ENCODE peak calls at places on chromosomes 4 and X, in four cellular contexts. L, U, T and K are unnamed samples.

GRCh38 chrX:133527415-133527814 is 112.1 kb upstream of the GPC4 start:
- DNase-seq in L (no peak), U (no peak), T (no peak), K (no peak)

GRCh38 chr4:46894841-46895240 is 14.2 kb downstream of the COX7B2 start:
- DNase-seq in L (no peak), U (peak; percentile 94), T (no peak), K (no peak)

GRCh38 chr4:16029329-16029728 is 54.5 kb downstream of the PROM1 start:
- DNase-seq in L (no peak), U (no peak), T (no peak), K (no peak)

GRCh38 chr4:140090215-140090731 is 63.7 kb downstream of the MAML3 start:
- DNase-seq in L (no peak), U (no peak), T (no peak), K (no peak)

GRCh38 chr4:102754044-102754443 is 6.7 kb downstream of the MANBA start:
- DNase-seq in L (no peak), U (no peak), T (no peak), K (no peak)

GRCh38 chr4:106315476-106315967 is 487 bp downstream of the TBCK start:
- DNase-seq in L (no peak), U (peak; percentile 28), T (no peak), K (peak; percentile 63)

GRCh38 chr4:159019356-159019755 is 83.5 kb upstream of the RAPGEF2 start:
- DNase-seq in L (no peak), U (no peak), T (no peak), K (no peak)

GRCh38 chr4:108113229-108113628 is 55.5 kb downstream of the LEF1 start:
- DNase-seq in L (peak; percentile 43), U (no peak), T (no peak), K (no peak)

GRCh38 chr4:127236875-127237274 is 395.9 kb upstream of the INTU start:
- DNase-seq in L (no peak), U (no peak), T (no peak), K (no peak)

GRCh38 chr4:123162859-123163258 is 233.7 kb upstream of the SPRY1 start:
- DNase-seq in L (no peak), U (no peak), T (no peak), K (no peak)

GRCh38 chrX:13334491-13334890 is 14.6 kb upstream of the ATXN3L start:
- DNase-seq in L (no peak), U (no peak), T (no peak), K (no peak)

GRCh38 chrX:24646745-24647182 is 383 bp downstream of the PCYT1B start:
- DNase-seq in L (no peak), U (no peak), T (peak; percentile 11), K (no peak)

GRCh38 chrX:133249659-133250058 is 31.5 kb upstream of the TFDP3 start:
- DNase-seq in L (no peak), U (no peak), T (no peak), K (peak; percentile 26)